ENCODE peak calls at places on chromosome 10, in seven cellular contexts. V is thoracic aorta; B is CD4-positive, alpha-beta memory T cell; X is CD4-positive, alpha-beta T cell; P is endodermal cell; Y is HCT116; W is aorta. Z is an unnamed sample. For H3K27me3, the result is how much of the 10 kb centered on the place peaks cover.

GRCh38 chr10:44961931-44962750 is 2.5 kb downstream of the RASSF4 start:
- DNase-seq in V (no peak), B (no peak), X (no peak), P (peak), Y (no peak), W (no peak), Z (peak)

GRCh38 chr10:131101011-131101410 is 210.5 kb downstream of the TCERG1L start:
- DNase-seq in V (no peak), B (no peak), X (no peak), P (no peak), Y (no peak), W (peak), Z (no peak)

GRCh38 chr10:97782455-97783228 is 10.8 kb upstream of the SFRP5 start:
- DNase-seq in V (no peak), B (no peak), X (no peak), P (no peak), Y (no peak), W (no peak), Z (no peak)

GRCh38 chr10:63605568-63605967 is 84.4 kb downstream of the REEP3 start:
- DNase-seq in V (no peak), B (no peak), X (no peak), P (no peak), Y (peak), W (no peak), Z (no peak)

GRCh38 chr10:11120711-11121110 is 103.0 kb downstream of the CELF2 start:
- DNase-seq in V (no peak), B (no peak), X (no peak), P (no peak), Y (no peak), W (no peak), Z (no peak)

GRCh38 chr10:93186631-93187030 is 112.9 kb downstream of the CYP26A1 start:
- DNase-seq in V (no peak), B (no peak), X (no peak), P (no peak), Y (no peak), W (no peak), Z (no peak)

GRCh38 chr10:5684971-5685763 is 529 bp downstream of the TASOR2 start:
- DNase-seq in V (peak), B (peak), X (peak), P (peak), Y (peak), W (peak), Z (peak)

GRCh38 chr10:34648919-34649318 is 166.2 kb downstream of the PARD3 start:
- DNase-seq in V (no peak), B (no peak), X (no peak), P (no peak), Y (no peak), W (no peak), Z (no peak)

GRCh38 chr10:65769828-65770227 is 1156.0 kb upstream of the LRRTM3 start:
- DNase-seq in V (no peak), B (no peak), X (no peak), P (no peak), Y (no peak), W (no peak), Z (no peak)

GRCh38 chr10:73876566-73876965 is 2.2 kb upstream of the CAMK2G start:
- DNase-seq in V (no peak), B (no peak), X (no peak), P (no peak), Y (no peak), W (peak), Z (no peak)

GRCh38 chr10:33377658-33378025 is 43.2 kb upstream of the NRP1 start:
- DNase-seq in V (no peak), B (no peak), X (no peak), P (no peak), Y (peak), W (no peak), Z (peak)

GRCh38 chr10:128516180-128516579 is 390.0 kb upstream of the MKI67 start:
- DNase-seq in V (no peak), B (no peak), X (no peak), P (no peak), Y (no peak), W (no peak), Z (no peak)

GRCh38 chr10:32308027-32308603 is 38.8 kb downstream of the EPC1 start:
- DNase-seq in V (no peak), B (peak), X (no peak), P (no peak), Y (no peak), W (no peak), Z (no peak)

GRCh38 chr10:133335238-133336122 is 1.2 kb downstream of the CALY start:
- DNase-seq in V (no peak), B (peak), X (peak), P (peak), Y (no peak), W (peak), Z (no peak)

GRCh38 chr10:58892039-58892665 is 284.3 kb upstream of the PHYHIPL start:
- DNase-seq in V (no peak), B (no peak), X (no peak), P (no peak), Y (no peak), W (no peak), Z (no peak)

GRCh38 chr10:6202098-6202683 is 541 bp upstream of the PFKFB3 start:
- DNase-seq in V (no peak), B (no peak), X (no peak), P (no peak), Y (no peak), W (no peak), Z (no peak)

GRCh38 chr10:117441812-117442443 is 66.7 kb upstream of the PDZD8 start:
- DNase-seq in V (peak), B (no peak), X (no peak), P (no peak), Y (no peak), W (peak), Z (peak)

GRCh38 chr10:660980-661890 is 28.2 kb downstream of the DIP2C start:
- DNase-seq in V (no peak), B (no peak), X (no peak), P (peak), Y (no peak), W (no peak), Z (no peak)

GRCh38 chr10:11765141-11765540 is 23.0 kb downstream of the ECHDC3 start:
- DNase-seq in V (no peak), B (no peak), X (no peak), P (no peak), Y (no peak), W (no peak), Z (no peak)

GRCh38 chr10:119344381-119344780 is 137.0 kb downstream of the GRK5 start:
- DNase-seq in V (no peak), B (no peak), X (no peak), P (no peak), Y (no peak), W (no peak), Z (no peak)
- H3K27me3 ChIP-seq in V (under half), B (under half), X (under half), P (under half), Y (under half), W (under half), Z (under half)

GRCh38 chr10:52758406-52758805 is 14.2 kb downstream of the MBL2 start:
- DNase-seq in V (no peak), B (no peak), X (no peak), P (no peak), Y (no peak), W (no peak), Z (no peak)

GRCh38 chr10:52755297-52756062 is 17.1 kb downstream of the MBL2 start:
- DNase-seq in V (no peak), B (no peak), X (no peak), P (no peak), Y (no peak), W (no peak), Z (peak)

GRCh38 chr10:52756295-52756694 is 16.3 kb downstream of the MBL2 start:
- DNase-seq in V (no peak), B (no peak), X (no peak), P (no peak), Y (no peak), W (no peak), Z (no peak)

GRCh38 chr10:52759154-52759553 is 13.4 kb downstream of the MBL2 start:
- DNase-seq in V (no peak), B (no peak), X (no peak), P (no peak), Y (no peak), W (no peak), Z (no peak)

GRCh38 chr10:52757777-52758176 is 14.8 kb downstream of the MBL2 start:
- DNase-seq in V (no peak), B (no peak), X (no peak), P (no peak), Y (no peak), W (no peak), Z (no peak)
- H3K27me3 ChIP-seq in V (under half), B (under half), X (under half), P (under half), Y (under half), W (under half), Z (under half)

DNA sequence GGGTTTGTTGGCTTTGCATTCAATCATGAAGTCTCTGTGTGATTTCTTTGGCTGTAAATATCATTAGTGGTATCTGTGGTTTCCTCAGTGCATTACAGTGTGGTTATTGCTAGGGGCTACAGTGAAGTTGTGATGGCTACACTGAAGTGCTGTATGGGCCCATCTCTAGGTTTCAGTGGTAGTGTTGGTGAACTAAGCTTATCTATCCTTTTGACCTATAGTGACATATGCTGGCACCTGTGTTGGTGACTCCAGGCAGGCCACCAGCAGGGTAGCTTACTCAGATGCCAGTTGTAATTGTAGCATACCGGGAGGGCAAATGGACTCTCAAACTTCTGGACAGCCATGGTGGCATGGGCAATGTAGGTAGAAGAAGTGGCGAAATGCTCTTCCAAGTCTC is 219.0 kb downstream of the ANKRD30A start:
- DNase-seq in V (no peak), B (no peak), X (no peak), P (no peak), Y (no peak), W (no peak), Z (no peak)
- H3K27me3 ChIP-seq in V (under half), B (under half), X (under half), P (under half), Y (under half), W (under half), Z (under half)

DNA sequence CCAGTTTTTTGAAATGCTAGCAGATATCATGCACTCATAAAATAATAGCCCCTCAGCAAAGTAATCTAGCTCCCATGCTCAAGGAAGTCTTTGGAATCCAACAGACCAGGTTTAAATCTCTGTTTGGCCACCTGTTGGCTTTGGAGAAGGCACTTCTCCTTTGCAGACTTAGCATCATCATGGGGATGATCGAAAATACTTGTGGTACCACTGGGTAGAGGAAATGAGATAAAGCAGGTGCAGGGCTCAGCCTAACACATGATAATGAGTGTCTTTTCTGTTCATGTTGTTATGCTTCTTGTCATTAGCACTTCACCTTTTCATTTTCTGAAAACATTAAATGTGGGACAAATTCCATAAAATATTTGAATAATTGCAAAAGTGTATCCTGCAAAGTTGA is 67.4 kb downstream of the LRRC18 start:
- DNase-seq in V (no peak), B (no peak), X (no peak), P (no peak), Y (no peak), W (no peak), Z (no peak)
- H3K27me3 ChIP-seq in V (under half), B (under half), X (under half), P (under half), Y (under half), W (under half), Z (under half)